ENCODE peak calls at places on chromosome 4, in five cellular contexts. G is H9, B is trophoblast cell, Q is neuronal stem cell, S is H1. O is an unnamed sample.

GRCh38 chr4:127505203-127505602 is 127.6 kb upstream of the INTU start:
- DNase-seq in G (no peak), B (no peak), Q (no peak), S (no peak), O (peak)

GRCh38 chr4:128338634-128339355 is 51.2 kb upstream of the PGRMC2 start:
- DNase-seq in G (no peak), B (no peak), Q (no peak), S (no peak), O (peak)

GRCh38 chr4:4217123-4217522 is 9.6 kb downstream of the OTOP1 start:
- DNase-seq in G (no peak), B (no peak), Q (no peak), S (no peak), O (peak)

GRCh38 chr4:123444298-123444731 is 47.7 kb downstream of the SPRY1 start:
- DNase-seq in G (peak), B (no peak), Q (peak), S (peak), O (peak)

GRCh38 chr4:113616443-113616842 is 145.1 kb downstream of the CAMK2D start:
- DNase-seq in G (no peak), B (no peak), Q (no peak), S (no peak), O (no peak)

GRCh38 chr4:95129708-95130343 is 372.1 kb downstream of the BMPR1B start:
- DNase-seq in G (no peak), B (peak), Q (no peak), S (no peak), O (peak)

GRCh38 chr4:74423101-74423500 is 21.8 kb upstream of the AREG start:
- DNase-seq in G (no peak), B (no peak), Q (no peak), S (no peak), O (peak)

GRCh38 chr4:189232274-189232673 is 708.4 kb upstream of the FRG1 start:
- DNase-seq in G (no peak), B (no peak), Q (no peak), S (no peak), O (peak)

GRCh38 chr4:111639120-111639519 is 506.1 kb upstream of the FAM241A start:
- DNase-seq in G (no peak), B (no peak), Q (no peak), S (no peak), O (peak)

GRCh38 chr4:48189731-48190130 is 55.7 kb upstream of the TXK start:
- DNase-seq in G (no peak), B (no peak), Q (no peak), S (no peak), O (no peak)

GRCh38 chr4:20687894-20688293 is 12.4 kb upstream of the PACRGL start:
- DNase-seq in G (no peak), B (no peak), Q (no peak), S (no peak), O (peak)

GRCh38 chr4:118173956-118174355 is 139.7 kb downstream of the NDST3 start:
- DNase-seq in G (no peak), B (no peak), Q (no peak), S (no peak), O (peak)

GRCh38 chr4:8637456-8637984 is 45.0 kb downstream of the CPZ start:
- DNase-seq in G (no peak), B (no peak), Q (no peak), S (no peak), O (no peak)

GRCh38 chr4:4637710-4638109 is 95.9 kb upstream of the STX18 start:
- DNase-seq in G (no peak), B (no peak), Q (no peak), S (no peak), O (no peak)

GRCh38 chr4:186807809-186808634 is 84.4 kb upstream of the FAT1 start:
- DNase-seq in G (no peak), B (peak), Q (no peak), S (no peak), O (no peak)

GRCh38 chr4:26356067-26356466 is 35.3 kb downstream of the RBPJ start:
- DNase-seq in G (no peak), B (no peak), Q (no peak), S (no peak), O (peak)

GRCh38 chr4:88107406-88108107 is 50.9 kb downstream of the ABCG2 start:
- DNase-seq in G (no peak), B (no peak), Q (no peak), S (no peak), O (peak)

GRCh38 chr4:21307709-21308108 is 607.5 kb downstream of the PACRGL start:
- DNase-seq in G (no peak), B (no peak), Q (no peak), S (no peak), O (no peak)

GRCh38 chr4:6324999-6325790 is 55.5 kb downstream of the WFS1 start:
- DNase-seq in G (no peak), B (no peak), Q (no peak), S (no peak), O (no peak)

GRCh38 chr4:26273308-26273980 is 47.4 kb upstream of the RBPJ start:
- DNase-seq in G (peak), B (no peak), Q (no peak), S (no peak), O (no peak)

GRCh38 chr4:10656988-10657387 is 27.6 kb downstream of the CLNK start:
- DNase-seq in G (no peak), B (peak), Q (no peak), S (no peak), O (peak)

GRCh38 chr4:10063544-10064300 is 42.4 kb upstream of the SLC2A9 start:
- DNase-seq in G (peak), B (peak), Q (peak), S (peak), O (peak)

GRCh38 chr4:123671633-123672404 is 275.2 kb downstream of the SPRY1 start:
- DNase-seq in G (no peak), B (no peak), Q (no peak), S (no peak), O (no peak)

GRCh38 chr4:154984148-154984547 is 203.1 kb downstream of the RBM46 start:
- DNase-seq in G (no peak), B (no peak), Q (no peak), S (no peak), O (no peak)

GRCh38 chr4:123064390-123064789 is 142.0 kb upstream of the NUDT6 start:
- DNase-seq in G (no peak), B (peak), Q (no peak), S (no peak), O (peak)

GRCh38 chr4:142201041-142201440 is 564.7 kb downstream of the IL15 start:
- DNase-seq in G (no peak), B (no peak), Q (no peak), S (no peak), O (no peak)

GRCh38 chr4:25727711-25728493 is 72.3 kb downstream of the SLC34A2 start:
- DNase-seq in G (no peak), B (no peak), Q (no peak), S (no peak), O (no peak)

GRCh38 chr4:113976937-113977855 is 2.3 kb downstream of the ARSJ start:
- DNase-seq in G (no peak), B (no peak), Q (no peak), S (no peak), O (peak)

GRCh38 chr4:32061916-32062315 is 1341.7 kb downstream of the PCDH7 start:
- DNase-seq in G (no peak), B (no peak), Q (no peak), S (no peak), O (no peak)

GRCh38 chr4:5808081-5808741 is 84.7 kb downstream of the CRMP1 start:
- DNase-seq in G (no peak), B (no peak), Q (no peak), S (no peak), O (peak)

GRCh38 chr4:110480741-110481271 is 4.9 kb downstream of the ENPEP start:
- DNase-seq in G (no peak), B (peak), Q (no peak), S (no peak), O (no peak)
- H2BK120ac ChIP-seq in G (no peak), B (peak), Q (no peak), S (no peak), O (peak)

GRCh38 chr4:102343964-102344519 is 1.2 kb downstream of the SLC39A8 start:
- DNase-seq in G (no peak), B (no peak), Q (peak), S (no peak), O (peak)

GRCh38 chr4:102345795-102346100 is 466 bp upstream of the SLC39A8 start:
- DNase-seq in G (no peak), B (peak), Q (no peak), S (no peak), O (no peak)

GRCh38 chr4:102342404-102343074 is 2.7 kb downstream of the SLC39A8 start:
- DNase-seq in G (no peak), B (no peak), Q (no peak), S (no peak), O (no peak)

GRCh38 chr4:102344955-102345794 is at the start of gene SLC39A8:
- DNase-seq in G (peak), B (peak), Q (peak), S (peak), O (peak)

GRCh38 chr4:102344520-102344954 is 745 bp downstream of the SLC39A8 start:
- DNase-seq in G (peak), B (peak), Q (peak), S (no peak), O (no peak)
- H2BK120ac ChIP-seq in G (no peak), B (peak), Q (no peak), S (no peak), O (no peak)

DNA sequence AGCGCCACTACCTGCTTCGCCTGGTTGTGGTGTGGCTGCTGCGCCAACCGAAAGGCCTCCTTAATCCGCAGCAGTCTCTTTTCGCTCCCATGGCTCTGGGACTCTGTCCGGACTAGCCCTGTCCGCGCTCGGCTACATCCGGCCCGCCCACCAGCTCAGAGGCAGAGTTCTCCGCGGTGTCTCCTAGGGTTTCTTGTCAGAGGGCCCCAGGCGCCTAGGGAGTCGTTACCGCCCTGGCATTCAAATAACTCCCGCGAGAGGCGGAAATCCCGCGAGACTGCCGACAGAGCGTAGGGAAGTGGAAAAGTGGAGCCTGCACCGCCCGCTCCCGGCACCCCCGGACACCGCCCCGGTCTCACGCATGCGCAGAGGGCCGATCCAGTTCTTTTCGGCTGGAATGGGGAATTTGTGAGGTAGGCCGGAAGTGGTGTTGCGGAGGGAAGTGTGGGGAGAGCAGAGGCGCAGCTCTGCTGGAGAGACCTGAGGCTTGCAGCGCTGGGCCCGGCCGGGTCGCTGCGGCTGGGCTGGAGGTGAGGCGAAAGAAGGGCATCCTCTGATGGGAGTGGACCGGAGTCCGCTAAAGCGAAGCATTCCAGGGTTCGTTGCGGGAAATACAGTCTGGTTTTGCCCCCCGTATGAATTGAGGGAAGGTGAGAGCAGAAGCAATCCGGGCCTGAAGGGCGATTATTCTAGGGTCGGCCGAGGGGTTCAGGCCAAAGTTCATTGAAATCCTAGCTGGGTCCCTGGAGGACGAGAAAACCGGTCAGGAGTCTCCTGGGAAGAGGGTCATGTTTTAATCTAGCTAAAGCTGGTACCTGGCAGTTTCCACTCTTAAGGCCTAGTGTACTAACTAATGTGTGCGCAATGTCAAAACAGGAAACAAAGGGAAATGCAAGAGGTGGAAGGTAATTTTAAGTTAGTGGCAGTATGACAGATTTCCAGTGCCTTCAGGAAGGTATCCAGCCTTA is at the start of gene FAM200B:
- DNase-seq in G (peak), B (peak), Q (peak), S (peak), O (peak)
- H2BK120ac ChIP-seq in G (peak), B (peak), Q (peak), S (no peak), O (peak)

DNA sequence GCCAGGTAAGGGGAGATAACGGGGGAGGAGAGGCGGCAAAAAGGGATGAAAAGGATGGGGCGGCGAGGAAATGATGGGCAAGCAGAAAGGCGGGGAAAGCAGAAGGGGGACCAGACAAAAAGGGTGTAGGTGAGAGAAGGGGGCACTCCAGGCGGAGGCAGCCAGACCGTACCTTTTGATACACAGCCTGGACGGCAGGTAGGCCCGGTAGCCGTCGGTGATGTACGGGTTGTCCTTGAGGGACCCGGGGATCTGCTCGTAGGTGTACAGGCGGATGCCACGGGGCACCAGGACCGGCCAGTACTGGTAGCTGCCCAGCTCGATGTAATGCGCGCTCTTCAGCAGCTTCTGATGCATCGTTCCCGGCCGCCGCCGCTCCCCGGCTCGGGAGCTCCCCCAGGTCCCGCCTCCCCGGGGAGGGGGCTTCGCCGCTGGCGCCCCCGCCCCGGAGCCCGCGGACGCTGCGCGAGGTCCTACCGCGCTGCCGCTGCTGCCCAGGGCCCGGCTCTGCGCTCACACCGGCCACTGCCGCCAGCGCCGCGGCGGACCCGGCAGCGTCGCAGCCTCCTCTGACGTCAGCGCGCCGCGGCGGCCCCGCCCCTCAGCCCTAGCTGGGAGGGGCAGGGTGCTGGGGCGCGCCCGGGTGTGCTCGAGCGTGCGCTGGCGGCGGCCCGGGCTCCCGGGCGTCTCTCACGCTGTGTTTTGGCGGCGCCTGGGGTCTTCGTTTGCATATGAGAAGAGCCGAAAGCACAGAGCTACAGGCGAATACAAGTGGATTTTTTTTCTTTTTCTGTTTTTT is at the start of gene PAQR3:
- DNase-seq in G (peak), B (peak), Q (peak), S (peak), O (peak)
- H2BK120ac ChIP-seq in G (no peak), B (peak), Q (no peak), S (no peak), O (peak)

GRCh38 chr4:185237185-185237584 is 27.8 kb downstream of the SNX25 start:
- DNase-seq in G (no peak), B (peak), Q (no peak), S (no peak), O (no peak)

GRCh38 chr4:185238261-185238681 is 28.9 kb downstream of the SNX25 start:
- DNase-seq in G (no peak), B (no peak), Q (no peak), S (no peak), O (peak)

GRCh38 chr4:185235480-185236154 is 26.2 kb downstream of the SNX25 start:
- DNase-seq in G (no peak), B (peak), Q (no peak), S (no peak), O (peak)

GRCh38 chr4:185238750-185239149 is 29.4 kb downstream of the SNX25 start:
- DNase-seq in G (no peak), B (no peak), Q (no peak), S (no peak), O (peak)

DNA sequence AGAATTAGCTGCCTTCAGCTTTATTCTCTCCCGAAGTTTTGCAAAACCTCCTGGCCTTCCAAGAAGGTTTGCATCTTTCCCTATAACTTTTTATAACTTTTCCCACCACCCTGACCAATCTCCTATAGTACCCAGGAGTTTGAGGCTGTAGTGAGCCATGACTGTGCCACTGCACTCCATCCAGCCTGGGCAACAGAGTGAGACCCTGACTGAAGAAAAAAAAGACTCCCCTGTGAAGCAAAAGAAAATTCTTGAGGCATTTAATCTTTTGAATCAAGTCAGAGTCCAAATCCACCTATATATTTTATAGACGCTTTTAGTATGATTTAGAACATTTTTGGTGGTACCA is 26.7 kb downstream of the SNX25 start:
- DNase-seq in G (no peak), B (no peak), Q (no peak), S (no peak), O (no peak)
- H2BK120ac ChIP-seq in G (no peak), B (no peak), Q (no peak), S (no peak), O (no peak)

GRCh38 chr4:65798498-65799127 is 128.3 kb upstream of the EPHA5 start:
- DNase-seq in G (no peak), B (no peak), Q (no peak), S (no peak), O (no peak)
- H2BK120ac ChIP-seq in G (no peak), B (no peak), Q (no peak), S (no peak), O (no peak)

GRCh38 chr4:99091174-99091573 is 2.6 kb upstream of the ADH5 start:
- DNase-seq in G (no peak), B (no peak), Q (no peak), S (no peak), O (no peak)
- H2BK120ac ChIP-seq in G (no peak), B (peak), Q (no peak), S (no peak), O (no peak)

GRCh38 chr4:110452546-110452945 is 23.4 kb upstream of the ENPEP start:
- DNase-seq in G (no peak), B (no peak), Q (no peak), S (no peak), O (no peak)
- H2BK120ac ChIP-seq in G (no peak), B (no peak), Q (no peak), S (no peak), O (no peak)

DNA sequence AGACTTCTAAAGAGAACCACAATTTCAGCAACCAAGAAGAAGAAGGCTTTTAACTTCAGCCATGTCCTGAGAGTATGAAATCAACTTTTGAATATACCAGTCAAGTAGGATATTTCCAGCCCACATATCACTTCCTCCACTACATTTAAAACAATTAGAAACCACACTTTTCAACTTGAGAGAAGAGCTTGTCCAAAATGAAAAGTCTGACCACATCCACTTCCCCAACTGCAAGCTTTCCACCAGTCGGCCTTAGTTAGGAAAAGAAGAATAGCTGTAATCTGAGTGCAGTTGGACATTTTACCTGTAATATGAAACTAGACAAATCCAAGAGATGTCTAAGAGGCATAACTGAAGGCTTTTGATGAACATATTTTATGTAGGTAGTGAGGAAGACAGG is 101.9 kb upstream of the SLC7A11 start:
- DNase-seq in G (no peak), B (no peak), Q (no peak), S (no peak), O (no peak)
- H2BK120ac ChIP-seq in G (no peak), B (no peak), Q (no peak), S (no peak), O (no peak)

O was measured in IMR-90.